ENCODE peak calls at places on chromosomes 2 and 18, in seven cellular contexts. U, D, F, W, H, L and P are unnamed samples. For H3K4me1 and H3K27me3, the result is how much of the 10 kb centered on the place peaks cover.

GRCh38 chr18:61992285-61992684 is 99.5 kb upstream of the RNF152 start:
- DNase-seq in H (no peak), L (peak), F (no peak), U (no peak), W (no peak), D (peak), P (no peak)

GRCh38 chr2:6069354-6069753 is 377.2 kb downstream of the SOX11 start:
- DNase-seq in D (no peak), W (no peak), F (no peak), U (no peak), H (no peak), L (no peak), P (no peak)

GRCh38 chr2:43225093-43225787 is 1.2 kb downstream of the ZFP36L2 start:
- DNase-seq in D (peak), L (peak), F (peak), W (peak), U (peak), H (peak), P (peak)

GRCh38 chr2:235511187-235511661 is 17.4 kb downstream of the AGAP1 start:
- DNase-seq in D (peak), W (peak), H (peak), U (no peak), L (peak), F (no peak), P (no peak)

GRCh38 chr2:47452761-47453160 is 49.8 kb downstream of the MSH2 start:
- DNase-seq in U (no peak), D (no peak), F (no peak), W (no peak), L (peak), H (no peak), P (no peak)

GRCh38 chr18:56899660-56900059 is 247.2 kb upstream of the BOD1L2 start:
- DNase-seq in D (no peak), H (no peak), F (no peak), W (no peak), L (no peak), U (no peak), P (no peak)

GRCh38 chr18:35827275-35827929 is 145.1 kb upstream of the RMP24 start:
- DNase-seq in H (no peak), W (no peak), U (no peak), D (no peak), F (no peak), L (no peak), P (no peak)

GRCh38 chr2:197108758-197109157 is 182.3 kb upstream of the PGAP1 start:
- DNase-seq in L (peak), D (peak), W (no peak), H (no peak), F (peak), U (peak), P (no peak)

GRCh38 chr2:220670461-220670979 is 901.6 kb downstream of the EPHA4 start:
- DNase-seq in F (no peak), U (no peak), H (no peak), L (no peak), W (no peak), D (no peak), P (no peak)

GRCh38 chr18:74806700-74807416 is 209.2 kb downstream of the ZNF407 start:
- DNase-seq in H (no peak), W (no peak), L (peak), F (no peak), D (peak), U (no peak), P (no peak)

GRCh38 chr2:229133155-229133772 is 137.8 kb downstream of the PID1 start:
- DNase-seq in D (peak), L (peak), W (no peak), U (peak), H (no peak), F (no peak), P (no peak)

GRCh38 chr2:162245737-162246136 is 2.5 kb upstream of the FAP start:
- DNase-seq in H (no peak), F (no peak), L (peak), D (peak), W (no peak), U (no peak), P (no peak)
- H3K4me1 ChIP-seq in H (under half), F (under half), L (under half), D (under half), W (under half), U (under half), P (under half)

DNA sequence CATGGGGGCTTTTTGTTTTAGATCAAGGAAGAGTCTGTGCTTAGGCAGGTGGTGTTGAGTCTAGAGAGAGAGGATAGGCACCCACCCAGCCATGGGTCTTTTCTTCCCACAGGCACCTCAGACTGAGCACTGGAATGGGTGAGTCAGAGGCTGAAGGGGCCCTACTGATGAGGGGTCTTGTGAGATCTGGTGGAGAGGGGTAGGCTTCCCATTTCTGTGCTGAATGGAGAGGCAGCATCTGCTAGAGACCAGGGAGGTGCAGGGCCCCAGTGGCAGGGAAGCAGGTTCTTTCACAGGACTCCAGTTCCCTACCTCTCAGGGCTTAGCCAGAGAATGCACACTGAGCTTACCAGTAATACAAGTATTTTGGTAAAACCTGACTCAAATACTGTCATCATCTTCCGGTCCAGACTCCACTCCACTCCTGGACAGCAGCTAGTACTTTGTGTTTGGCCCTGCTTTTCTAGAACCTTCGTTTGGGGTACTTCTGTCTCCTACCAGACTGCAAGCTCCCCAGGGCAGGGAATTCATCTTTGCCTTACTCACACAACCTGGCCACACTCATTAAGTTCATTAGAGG is 108.7 kb upstream of the CDC42EP3 start:
- DNase-seq in D (no peak), L (no peak), W (no peak), U (no peak), H (no peak), F (no peak), P (no peak)
- H3K27me3 ChIP-seq in D (under half), L (under half), W (under half), U (under half), H (under half), F (under half), P (under half)

DNA sequence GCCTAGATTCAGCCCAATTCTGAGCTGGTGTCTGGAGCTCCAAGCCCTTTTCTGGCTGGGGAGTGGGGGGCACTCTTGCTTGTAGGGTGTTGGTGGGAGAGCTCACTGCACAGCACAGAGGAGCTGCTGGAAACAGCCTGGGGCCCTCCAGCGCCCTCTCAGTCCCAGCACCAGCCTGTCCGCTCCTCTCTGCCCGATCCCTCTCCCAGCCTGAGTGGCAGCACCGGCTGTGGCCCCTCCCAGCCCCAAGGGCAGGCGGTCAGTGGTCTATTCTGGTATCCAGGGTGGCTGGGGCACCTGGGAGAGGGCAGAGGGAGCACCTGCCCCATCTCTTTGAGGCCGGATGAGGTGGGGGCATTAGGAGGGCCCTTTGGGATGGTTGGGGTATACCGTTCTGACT is 13.2 kb upstream of the DES start:
- DNase-seq in L (no peak), W (no peak), H (no peak), U (no peak), D (no peak), F (peak), P (no peak)
- H3K4me1 ChIP-seq in L (half or more), W (under half), H (under half), U (under half), D (under half), F (under half), P (under half)

DNA sequence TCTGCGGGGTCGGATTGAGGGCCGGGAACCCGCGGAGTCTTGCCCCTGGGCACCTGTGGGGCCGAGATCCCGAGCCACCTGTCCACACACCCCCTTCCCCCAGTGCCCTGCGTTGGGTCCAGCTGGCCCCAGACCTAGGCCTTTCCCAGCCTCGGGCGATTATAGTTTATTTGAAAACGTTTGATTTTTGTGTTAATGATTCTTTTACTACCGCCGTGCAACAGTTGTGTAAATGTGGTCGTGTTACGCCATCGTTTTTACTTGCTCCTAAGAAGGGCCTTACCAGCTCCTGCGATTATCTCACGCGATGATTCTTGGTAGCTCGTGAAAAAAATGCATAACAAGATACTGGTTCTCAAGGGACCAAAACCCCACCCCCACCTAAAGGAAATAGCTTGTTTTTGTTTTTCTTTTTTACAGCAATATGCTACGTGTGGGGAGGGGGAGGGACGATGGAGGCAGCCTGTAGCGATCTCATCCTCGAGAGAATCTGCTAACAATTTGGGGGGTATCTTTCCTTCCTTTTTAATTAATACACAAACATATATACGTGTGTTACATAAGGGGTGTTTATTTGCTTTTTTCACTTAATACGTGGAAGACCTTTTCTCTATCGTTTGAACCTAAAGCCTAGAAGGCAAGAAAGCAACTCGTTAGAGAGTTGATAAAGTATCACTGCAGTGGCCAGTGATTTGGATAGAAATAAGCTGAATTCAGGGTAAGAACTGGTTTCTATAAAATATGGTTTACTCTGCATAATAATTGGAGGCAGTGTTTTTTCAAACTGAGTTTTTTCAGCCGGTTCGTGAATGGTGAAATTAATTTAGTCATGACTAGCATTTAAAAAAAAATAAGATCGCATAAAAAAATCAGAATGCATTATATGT is 1.1 kb downstream of the ZDBF2 start:
- DNase-seq in D (peak), F (no peak), W (no peak), L (peak), U (no peak), H (no peak), P (no peak)
- H3K27me3 ChIP-seq in D (under half), F (half or more), W (under half), L (half or more), U (under half), H (half or more), P (under half)

GRCh38 chr2:82792316-82792715 is 1666.8 kb downstream of the SUCLG1 start:
- DNase-seq in D (no peak), W (no peak), F (no peak), H (no peak), L (no peak), U (no peak), P (no peak)
- H3K4me1 ChIP-seq in D (under half), W (under half), F (under half), H (under half), L (under half), U (under half), P (under half)

DNA sequence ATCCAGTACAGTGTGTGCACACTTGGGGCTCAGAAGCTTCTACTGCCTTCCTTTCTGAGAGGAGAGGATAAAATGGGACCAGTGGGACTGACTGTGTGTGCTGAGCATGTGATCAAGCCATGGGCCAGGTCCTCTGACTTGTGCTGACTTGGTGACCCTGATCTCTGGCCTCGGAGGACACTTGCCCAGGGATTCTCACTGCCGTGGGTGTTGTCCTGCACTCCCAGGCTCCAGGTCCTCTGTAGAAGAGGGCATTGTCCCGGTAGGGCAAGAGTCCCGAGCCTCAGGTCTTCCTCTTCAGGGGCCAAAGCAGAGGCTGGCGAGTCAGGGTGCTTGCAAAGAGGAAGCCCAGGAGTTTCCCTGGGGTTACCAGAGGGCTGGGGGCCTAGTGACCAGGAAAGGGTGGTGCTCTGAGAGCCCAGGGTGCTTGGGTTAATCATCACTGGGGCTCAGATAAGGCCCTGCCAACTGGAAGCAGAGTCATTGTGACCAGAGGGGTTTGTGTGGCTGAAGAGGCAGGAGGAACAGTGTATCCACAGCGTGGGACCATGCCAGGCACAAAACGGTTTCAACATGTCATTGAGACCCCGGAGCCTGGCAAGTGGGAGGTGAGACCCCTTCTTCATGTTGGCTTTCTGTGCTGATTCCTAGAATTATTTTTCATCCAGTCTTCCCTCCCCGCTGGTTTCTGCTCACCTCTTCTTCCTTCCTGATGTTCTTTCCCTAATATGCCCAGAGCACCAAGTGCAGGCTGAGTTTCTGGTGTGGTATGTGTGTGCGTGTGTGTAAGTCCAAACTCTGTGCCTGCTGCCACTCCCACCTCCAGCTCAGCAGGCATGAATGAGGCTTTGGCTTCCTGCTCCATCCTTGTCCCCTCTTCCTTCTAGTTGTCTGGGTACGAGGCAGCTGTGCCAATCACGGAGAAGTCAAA is at the start of gene GCKR:
- DNase-seq in W (no peak), F (no peak), D (no peak), L (peak), H (no peak), U (no peak), P (no peak)
- H3K27me3 ChIP-seq in W (under half), F (under half), D (under half), L (under half), H (under half), U (under half), P (under half)

DNA sequence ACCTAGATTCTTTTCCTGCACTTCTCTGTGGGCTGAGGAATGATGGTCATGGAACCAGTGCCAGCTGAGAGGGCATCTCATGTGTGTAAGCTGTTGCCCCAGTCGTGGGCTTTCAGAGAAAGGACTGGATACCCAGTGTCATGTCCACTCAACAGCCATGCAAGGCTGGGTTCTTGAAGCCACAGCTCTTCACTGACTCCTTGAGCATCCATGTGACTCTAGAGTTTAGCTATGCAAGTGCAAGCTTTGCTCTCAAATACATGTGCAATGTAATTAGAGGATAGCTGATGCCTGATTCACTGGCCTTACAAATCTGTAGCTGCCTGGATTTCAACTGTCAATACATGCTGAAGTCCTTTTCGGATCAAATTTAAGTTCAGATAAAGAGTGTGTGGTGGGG is 46.8 kb upstream of the EML6 start:
- DNase-seq in H (no peak), D (no peak), F (no peak), W (no peak), L (no peak), U (no peak), P (no peak)
- H3K4me1 ChIP-seq in H (under half), D (under half), F (half or more), W (under half), L (under half), U (under half), P (under half)

GRCh38 chr2:176637134-176637496 is 367.9 kb downstream of the MTX2 start:
- DNase-seq in D (no peak), F (no peak), L (no peak), H (no peak), U (no peak), W (no peak), P (no peak)
- H3K27me3 ChIP-seq in D (under half), F (half or more), L (half or more), H (half or more), U (under half), W (under half), P (under half)

GRCh38 chr2:240561325-240561971 is 1.3 kb downstream of the DUSP28 start:
- DNase-seq in U (no peak), L (peak), H (no peak), W (no peak), D (peak), F (no peak), P (no peak)

GRCh38 chr2:240565267-240566202 is 2.7 kb upstream of the RNPEPL1 start:
- DNase-seq in L (peak), F (peak), D (no peak), U (no peak), W (peak), H (peak), P (peak)

GRCh38 chr2:240564571-240565266 is 3.6 kb upstream of the RNPEPL1 start:
- DNase-seq in U (no peak), W (peak), D (no peak), F (no peak), L (peak), H (no peak), P (no peak)

GRCh38 chr2:240566203-240567136 is 1.8 kb upstream of the RNPEPL1 start:
- DNase-seq in H (peak), W (peak), L (peak), U (peak), D (peak), F (peak), P (peak)

DNA sequence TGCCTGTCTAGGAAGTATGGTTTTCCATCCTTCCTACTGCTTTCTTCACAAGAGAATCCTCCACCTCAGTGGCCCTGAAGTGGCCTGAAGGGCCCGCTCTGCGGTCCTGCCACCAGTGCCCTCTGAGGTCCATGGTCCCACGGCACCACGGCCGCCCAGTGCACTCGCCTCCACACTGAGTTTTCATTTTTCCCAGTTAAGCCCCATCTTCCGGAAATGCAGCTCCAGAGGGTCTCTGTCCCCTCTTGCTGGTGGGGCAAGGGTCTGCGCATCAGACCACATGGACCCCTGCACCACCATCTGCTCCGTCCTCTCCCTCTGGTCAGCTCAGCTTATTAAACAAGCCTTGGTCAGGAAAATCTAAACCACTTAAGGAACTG is 4.0 kb downstream of the DUSP28 start:
- DNase-seq in L (no peak), U (no peak), D (no peak), W (no peak), H (no peak), F (no peak), P (no peak)
- H3K4me1 ChIP-seq in L (under half), U (half or more), D (under half), W (under half), H (half or more), F (half or more), P (half or more)

GRCh38 chr2:219520079-219520478 is 5.8 kb downstream of the ASIC4 start:
- DNase-seq in D (no peak), U (no peak), L (no peak), W (no peak), F (no peak), H (no peak), P (no peak)

GRCh38 chr2:219521066-219521880 is 7.0 kb downstream of the ASIC4 start:
- DNase-seq in U (no peak), L (peak), F (peak), W (no peak), H (no peak), D (peak), P (no peak)

GRCh38 chr2:219519526-219519916 is 5.2 kb downstream of the ASIC4 start:
- DNase-seq in L (no peak), F (no peak), U (no peak), H (no peak), W (no peak), D (no peak), P (no peak)

GRCh38 chr2:219515874-219516629 is 1.8 kb downstream of the ASIC4 start:
- DNase-seq in L (no peak), W (no peak), D (no peak), U (no peak), F (no peak), H (no peak), P (no peak)

GRCh38 chr2:219517954-219518778 is 3.9 kb downstream of the ASIC4 start:
- DNase-seq in H (no peak), D (no peak), W (no peak), U (no peak), F (no peak), L (no peak), P (no peak)
- H3K27me3 ChIP-seq in H (half or more), D (under half), W (under half), U (under half), F (under half), L (under half), P (under half)